ENCODE peak calls at places on chromosome 12, in six cellular contexts. E is transverse colon; Y is prostate gland; S is effector memory CD4-positive, alpha-beta T cell; K is thoracic aorta; B is right cardiac atrium. O is an unnamed sample.
A peak's percentile ranks its signal among the peaks of the same experiment; 100 is the strongest.

GRCh38 chr12:32125455-32126084 is 18.9 kb downstream of the BICD1 start:
- DNase-seq in E (no peak), Y (no peak), K (no peak), B (no peak), S (no peak), O (no peak)

GRCh38 chr12:28390716-28391452 is 200.6 kb downstream of the CCDC91 start:
- DNase-seq in E (no peak), Y (no peak), S (no peak), B (no peak), K (no peak), O (no peak)

GRCh38 chr12:10012630-10013330 is 2.4 kb downstream of the CLEC12B start:
- DNase-seq in Y (no peak), B (no peak), E (no peak), S (no peak), K (no peak), O (no peak)

GRCh38 chr12:103169-103981 is 36.8 kb downstream of the IQSEC3 start:
- DNase-seq in B (no peak), K (no peak), Y (no peak), S (no peak), E (no peak), O (no peak)

GRCh38 chr12:101470939-101471338 is 4.2 kb upstream of the SPIC start:
- DNase-seq in B (no peak), E (no peak), Y (no peak), S (no peak), K (no peak), O (no peak)

GRCh38 chr12:72368719-72369505 is 96.7 kb downstream of the TRHDE start:
- DNase-seq in Y (no peak), B (no peak), E (no peak), K (no peak), S (no peak), O (no peak)

GRCh38 chr12:109880049-109880931 is at the start of gene GLTP:
- DNase-seq in K (peak; percentile 20), B (peak; percentile 95), E (peak; percentile 90), S (peak; percentile 80), Y (peak; percentile 79), O (peak; percentile 92)

GRCh38 chr12:51871918-51872688 is 15.8 kb upstream of the ANKRD33 start:
- DNase-seq in E (peak; percentile 35), B (no peak), K (no peak), S (no peak), Y (no peak), O (no peak)

GRCh38 chr12:64670039-64670438 is 59.7 kb downstream of the RASSF3 start:
- DNase-seq in S (no peak), E (no peak), K (no peak), B (no peak), Y (no peak), O (peak; percentile 28)

GRCh38 chr12:122356192-122356635 is 66.3 kb downstream of the CLIP1 start:
- DNase-seq in E (peak; percentile 51), Y (peak; percentile 19), K (no peak), S (no peak), B (no peak), O (peak; percentile 31)

GRCh38 chr12:130589391-130590317 is 126.4 kb downstream of the RIMBP2 start:
- DNase-seq in Y (no peak), E (no peak), S (no peak), K (no peak), B (no peak), O (no peak)

GRCh38 chr12:25806271-25806670 is 152.2 kb upstream of the RASSF8 start:
- DNase-seq in Y (no peak), S (no peak), K (no peak), B (no peak), E (no peak), O (no peak)

GRCh38 chr12:449203-449602 is 10.5 kb upstream of the B4GALNT3 start:
- DNase-seq in B (no peak), E (no peak), Y (no peak), S (no peak), K (no peak), O (no peak)

GRCh38 chr12:58640314-58640713 is 280.0 kb downstream of the LRIG3 start:
- DNase-seq in Y (no peak), E (no peak), B (no peak), S (no peak), K (no peak), O (no peak)

GRCh38 chr12:90102957-90103652 is 394.5 kb upstream of the ATP2B1 start:
- DNase-seq in B (no peak), Y (no peak), S (no peak), K (no peak), E (peak; percentile 13), O (no peak)

GRCh38 chr12:84964048-84964447 is 51.4 kb upstream of the SLC6A15 start:
- DNase-seq in E (no peak), S (no peak), B (no peak), Y (no peak), K (no peak), O (no peak)

GRCh38 chr12:122293081-122293480 is 26.8 kb upstream of the VPS33A start:
- DNase-seq in E (no peak), S (no peak), B (no peak), Y (no peak), K (no peak), O (no peak)

GRCh38 chr12:108862588-108862959 is 5.2 kb upstream of the SSH1 start:
- DNase-seq in S (no peak), K (no peak), E (no peak), B (no peak), Y (no peak), O (no peak)

GRCh38 chr12:46360908-46361666 is 11.5 kb downstream of the SLC38A2 start:
- DNase-seq in B (no peak), Y (no peak), S (no peak), K (no peak), E (no peak), O (no peak)

GRCh38 chr12:51009038-51009437 is 17.1 kb downstream of the SLC11A2 start:
- DNase-seq in Y (peak; percentile 71), S (no peak), B (peak; percentile 74), E (peak; percentile 57), K (no peak), O (peak; percentile 68)

GRCh38 chr12:118061011-118061875 is at the start of gene WSB2:
- DNase-seq in B (peak; percentile 93), Y (peak; percentile 70), E (peak; percentile 75), K (peak; percentile 54), S (peak; percentile 18), O (peak; percentile 55)

GRCh38 chr12:45290218-45290609 is 74.3 kb downstream of the ANO6 start:
- DNase-seq in E (no peak), K (no peak), Y (no peak), B (no peak), S (no peak), O (no peak)

GRCh38 chr12:3045494-3045893 is 31.7 kb upstream of the TSPAN9 start:
- DNase-seq in B (no peak), Y (no peak), S (no peak), E (no peak), K (no peak), O (no peak)

GRCh38 chr12:101619868-101620761 is 25.3 kb downstream of the MYBPC1 start:
- DNase-seq in K (no peak), E (peak; percentile 47), S (no peak), B (peak; percentile 32), Y (peak; percentile 70), O (no peak)

GRCh38 chr12:24197517-24197916 is 248.0 kb upstream of the SOX5 start:
- DNase-seq in Y (no peak), B (no peak), K (no peak), S (no peak), E (no peak), O (no peak)

GRCh38 chr12:71135812-71136176 is 22.0 kb downstream of the TSPAN8 start:
- DNase-seq in K (no peak), B (no peak), S (no peak), Y (no peak), E (no peak), O (no peak)

GRCh38 chr12:6469609-6470374 is 685 bp downstream of the VAMP1 start:
- DNase-seq in E (no peak), B (no peak), S (no peak), Y (no peak), K (no peak), O (no peak)

GRCh38 chr12:60421741-60422140 is 825.9 kb downstream of the SLC16A7 start:
- DNase-seq in K (no peak), Y (no peak), S (no peak), E (no peak), B (no peak), O (no peak)

GRCh38 chr12:761276-761675 is 8.9 kb downstream of the WNK1 start:
- DNase-seq in E (no peak), K (no peak), Y (no peak), S (no peak), B (no peak), O (no peak)

GRCh38 chr12:106941481-106942156 is 14.1 kb upstream of the TMEM263 start:
- DNase-seq in B (no peak), K (no peak), S (no peak), E (no peak), Y (no peak), O (no peak)

GRCh38 chr12:50618864-50619609 is 114.3 kb downstream of the DIP2B start:
- DNase-seq in K (no peak), S (no peak), Y (no peak), E (peak; percentile 52), B (no peak), O (no peak)

GRCh38 chr12:11738450-11738849 is 89.0 kb downstream of the ETV6 start:
- DNase-seq in K (no peak), Y (no peak), E (no peak), S (no peak), B (no peak), O (no peak)
- H3K4me1 ChIP-seq in K (peaks cover 27% of the 10 kb centered on the region), Y (no peaks in the 10 kb centered on the region), E (peaks cover 3% of the 10 kb centered on the region), S (no peaks in the 10 kb centered on the region), B (peaks cover 3% of the 10 kb centered on the region), O (no peaks in the 10 kb centered on the region)

GRCh38 chr12:132388379-132389015 is 59.1 kb upstream of the GALNT9 start:
- DNase-seq in B (peak; percentile 22), E (no peak), S (no peak), Y (no peak), K (no peak), O (no peak)
- H3K27me3 ChIP-seq in B (no peaks in the 10 kb centered on the region), E (peaks cover 65% of the 10 kb centered on the region), S (peaks cover 7% of the 10 kb centered on the region), Y (peaks cover 11% of the 10 kb centered on the region), K (no peaks in the 10 kb centered on the region), O (no peaks in the 10 kb centered on the region)

DNA sequence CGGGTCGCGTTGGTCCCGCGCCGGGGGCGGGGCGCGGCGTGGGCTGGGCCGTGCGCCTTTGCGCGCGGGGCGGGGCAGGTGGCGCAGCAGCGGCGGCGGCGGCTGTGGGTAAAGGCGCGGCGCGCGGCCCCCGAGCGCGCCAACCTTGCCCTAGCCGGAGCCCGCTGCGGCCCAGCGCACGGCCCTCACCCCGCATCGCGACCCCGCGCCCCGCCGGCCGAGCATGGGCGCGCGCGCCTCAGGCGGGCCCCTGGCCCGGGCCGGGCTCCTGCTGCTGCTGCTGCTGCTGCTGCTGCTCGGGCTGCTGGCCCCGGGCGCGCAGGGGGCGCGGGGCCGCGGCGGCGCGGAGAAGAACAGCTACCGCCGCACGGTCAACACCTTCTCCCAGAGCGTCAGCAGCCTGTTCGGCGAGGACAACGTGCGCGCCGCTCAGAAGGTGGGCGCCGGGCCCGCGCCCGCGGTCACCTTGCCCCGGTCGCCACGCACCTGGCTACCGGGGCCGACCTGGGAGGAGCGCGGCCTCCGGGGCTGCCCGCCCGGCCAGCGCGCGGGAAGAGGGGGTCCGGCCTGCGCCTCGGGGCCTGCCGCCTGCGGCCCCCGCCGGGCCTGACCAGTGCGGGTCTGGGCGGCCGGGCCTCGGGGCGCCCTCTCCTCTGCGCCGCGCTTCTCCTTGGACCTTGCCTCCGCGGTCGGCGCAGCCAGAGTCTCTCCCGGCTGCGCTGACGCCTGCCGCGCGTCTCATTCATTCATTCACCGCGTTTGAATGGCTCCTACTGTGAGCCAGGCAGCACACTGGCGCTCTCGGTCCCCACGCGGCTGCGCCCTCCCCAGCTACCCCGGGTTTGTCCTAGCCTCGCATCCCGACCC is at the start of gene BRI3BP:
- DNase-seq in S (peak; percentile 43), Y (peak; percentile 38), B (peak; percentile 85), K (no peak), E (peak; percentile 81), O (peak; percentile 69)
- H3K27ac ChIP-seq in S (peak within 1 kb of the TSS; percentile 69), Y (peak within 1 kb of the TSS; percentile 32), B (no peak within 1 kb of the TSS), K (no peak within 1 kb of the TSS), E (peak within 1 kb of the TSS; percentile 83), O (peak within 1 kb of the TSS; percentile 69)

GRCh38 chr12:95323204-95323603 is 105.6 kb downstream of the VEZT start:
- DNase-seq in Y (no peak), S (no peak), B (no peak), E (no peak), K (no peak), O (no peak)
- H3K4me1 ChIP-seq in Y (no peaks in the 10 kb centered on the region), S (no peaks in the 10 kb centered on the region), B (no peaks in the 10 kb centered on the region), E (no peaks in the 10 kb centered on the region), K (peaks cover 5% of the 10 kb centered on the region), O (no peaks in the 10 kb centered on the region)